ENCODE peak calls at places on chromosomes 5 and 9, in ten cellular contexts. J is HL-60, Q is upper lobe of left lung, E is SK-N-MC, M is transverse colon, I is HCT116, A is breast epithelium, V is spleen, C is GM12892, N is HepG2. S is an unnamed sample.

GRCh38 chr9:81112638-81113037 is 576.7 kb downstream of the TLE1 start:
- DNase-seq in J (no peak), Q (no peak), E (no peak), M (no peak), I (no peak), A (no peak), V (no peak), C (no peak), N (no peak), S (no peak)

GRCh38 chr9:111661802-111662491 is 542 bp downstream of the GNG10 start:
- DNase-seq in J (no peak), Q (no peak), E (no peak), M (peak), I (no peak), A (no peak), V (peak), C (peak), N (no peak), S (peak)

GRCh38 chr9:85987236-85987635 is 46.3 kb downstream of the NAA35 start:
- DNase-seq in J (no peak), Q (no peak), E (no peak), M (no peak), I (no peak), A (no peak), V (no peak), C (no peak), N (no peak), S (no peak)

GRCh38 chr5:87770601-87771121 is 357.9 kb upstream of the CCNH start:
- DNase-seq in J (no peak), Q (no peak), E (no peak), M (no peak), I (no peak), A (no peak), V (peak), C (no peak), N (no peak), S (no peak)

GRCh38 chr9:86586144-86586494 is 231.9 kb upstream of the TUT7 start:
- DNase-seq in J (no peak), Q (no peak), E (no peak), M (no peak), I (no peak), A (no peak), V (no peak), C (no peak), N (no peak), S (no peak)

GRCh38 chr9:98533132-98533531 is 175.6 kb downstream of the GABBR2 start:
- DNase-seq in J (no peak), Q (no peak), E (no peak), M (no peak), I (no peak), A (no peak), V (no peak), C (no peak), N (no peak), S (no peak)

GRCh38 chr9:133188006-133188842 is 20.8 kb downstream of the OBP2B start:
- DNase-seq in J (no peak), Q (no peak), E (no peak), M (peak), I (peak), A (no peak), V (peak), C (no peak), N (peak), S (no peak)

GRCh38 chr5:133888625-133888991 is 79.8 kb downstream of the C5orf15 start:
- DNase-seq in J (no peak), Q (no peak), E (no peak), M (no peak), I (no peak), A (no peak), V (peak), C (no peak), N (no peak), S (no peak)

GRCh38 chr5:97838214-97838613 is 655.2 kb upstream of the RIOK2 start:
- DNase-seq in J (peak), Q (no peak), E (peak), M (no peak), I (peak), A (no peak), V (no peak), C (no peak), N (no peak), S (no peak)

GRCh38 chr5:133760532-133760931 is 148.2 kb upstream of the FSTL4 start:
- DNase-seq in J (no peak), Q (no peak), E (no peak), M (no peak), I (no peak), A (no peak), V (no peak), C (no peak), N (no peak), S (no peak)

GRCh38 chr5:157290981-157291711 is 25.2 kb downstream of the CYFIP2 start:
- DNase-seq in J (no peak), Q (no peak), E (no peak), M (peak), I (no peak), A (no peak), V (no peak), C (no peak), N (peak), S (no peak)

GRCh38 chr5:159884917-159885620 is 31.2 kb upstream of the ADRA1B start:
- DNase-seq in J (no peak), Q (no peak), E (no peak), M (no peak), I (no peak), A (no peak), V (no peak), C (no peak), N (no peak), S (no peak)

GRCh38 chr5:141878186-141878770 is at the start of gene PCDH1:
- DNase-seq in J (no peak), Q (peak), E (no peak), M (peak), I (no peak), A (no peak), V (peak), C (no peak), N (no peak), S (no peak)

GRCh38 chr5:36900279-36900678 is 23.7 kb downstream of the NIPBL start:
- DNase-seq in J (no peak), Q (no peak), E (no peak), M (no peak), I (no peak), A (no peak), V (no peak), C (no peak), N (no peak), S (no peak)

GRCh38 chr5:123182072-123182471 is 93.0 kb downstream of the PRDM6 start:
- DNase-seq in J (no peak), Q (no peak), E (no peak), M (no peak), I (no peak), A (no peak), V (no peak), C (no peak), N (no peak), S (no peak)

GRCh38 chr9:107439991-107440456 is 49.5 kb downstream of the KLF4 start:
- DNase-seq in J (no peak), Q (no peak), E (no peak), M (no peak), I (no peak), A (no peak), V (no peak), C (no peak), N (no peak), S (no peak)

GRCh38 chr5:140106101-140106500 is 7.8 kb upstream of the PURA start:
- DNase-seq in J (no peak), Q (no peak), E (no peak), M (no peak), I (no peak), A (no peak), V (no peak), C (no peak), N (no peak), S (no peak)

GRCh38 chr9:136619742-136620440 is 42.8 kb upstream of the EGFL7 start:
- DNase-seq in J (peak), Q (peak), E (no peak), M (peak), I (no peak), A (no peak), V (peak), C (no peak), N (peak), S (no peak)

GRCh38 chr5:91500758-91501157 is 117.6 kb upstream of the ARRDC3 start:
- DNase-seq in J (no peak), Q (no peak), E (no peak), M (no peak), I (no peak), A (no peak), V (no peak), C (no peak), N (no peak), S (no peak)

GRCh38 chr9:113956901-113957777 is 81.0 kb downstream of the ZNF618 start:
- DNase-seq in J (no peak), Q (no peak), E (no peak), M (no peak), I (no peak), A (no peak), V (no peak), C (no peak), N (no peak), S (no peak)

DNA sequence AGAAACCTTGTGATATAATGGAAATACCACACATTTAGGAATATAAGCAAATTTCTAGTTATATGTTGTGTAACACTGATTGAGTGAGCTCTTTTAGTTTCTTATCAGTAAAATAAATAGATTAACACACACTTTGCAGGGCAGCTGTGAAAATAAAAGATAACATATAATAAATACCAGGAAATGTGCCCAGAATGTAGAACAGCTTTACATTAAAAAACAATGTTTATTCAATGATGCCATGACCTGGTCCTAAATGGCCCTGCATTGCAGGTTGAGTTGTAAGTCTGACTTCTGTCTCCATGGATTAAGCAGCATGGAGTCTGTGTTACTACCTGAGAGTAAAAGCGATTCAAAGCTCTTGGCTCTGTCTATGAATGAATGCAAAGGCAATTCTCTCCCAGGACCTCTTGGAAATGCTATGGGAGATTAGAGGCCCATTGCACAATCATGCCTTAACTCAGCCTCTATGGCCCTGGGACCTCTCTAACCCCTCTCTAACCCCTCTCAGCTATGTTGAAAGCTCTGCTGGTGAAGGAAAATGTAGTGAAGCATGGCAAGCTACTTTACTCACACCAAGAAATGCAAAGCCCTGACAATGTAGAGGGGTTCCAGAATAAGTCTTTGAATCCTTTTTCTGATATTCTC is 296.0 kb upstream of the ACTBL2 start:
- DNase-seq in J (no peak), Q (no peak), E (no peak), M (no peak), I (no peak), A (no peak), V (no peak), C (no peak), N (no peak), S (no peak)
- TF ChIP-seq POLR2AphosphoS5 in J (no peak), Q (no peak), E (no peak), M (no peak), I (no peak), A (no peak), V (no peak), C (no peak), N (no peak), S (no peak)

GRCh38 chr5:119398713-119399492 is 43.1 kb downstream of the TNFAIP8 start:
- DNase-seq in J (no peak), Q (no peak), E (no peak), M (peak), I (no peak), A (no peak), V (no peak), C (no peak), N (peak), S (no peak)
- TF ChIP-seq POLR2AphosphoS5 in J (no peak), Q (peak), E (no peak), M (no peak), I (no peak), A (peak), V (peak), C (peak), N (no peak), S (no peak)

GRCh38 chr5:149545327-149545726 is 5.9 kb downstream of the CSNK1A1 start:
- DNase-seq in J (no peak), Q (no peak), E (no peak), M (no peak), I (no peak), A (no peak), V (no peak), C (no peak), N (no peak), S (no peak)
- TF ChIP-seq POLR2AphosphoS5 in J (peak), Q (no peak), E (no peak), M (no peak), I (no peak), A (peak), V (no peak), C (peak), N (no peak), S (peak)

GRCh38 chr5:128253224-128253623 is 169.7 kb downstream of the SLC12A2 start:
- DNase-seq in J (no peak), Q (no peak), E (no peak), M (no peak), I (no peak), A (no peak), V (no peak), C (no peak), N (no peak), S (no peak)
- TF ChIP-seq POLR2AphosphoS5 in J (no peak), Q (no peak), E (no peak), M (no peak), I (no peak), A (no peak), V (no peak), C (no peak), N (no peak), S (no peak)

GRCh38 chr5:150557507-150557872 is 49.6 kb downstream of the NDST1 start:
- DNase-seq in J (no peak), Q (no peak), E (no peak), M (no peak), I (no peak), A (no peak), V (no peak), C (no peak), N (no peak), S (no peak)

GRCh38 chr5:150556106-150556505 is 48.2 kb downstream of the NDST1 start:
- DNase-seq in J (no peak), Q (no peak), E (no peak), M (no peak), I (no peak), A (no peak), V (no peak), C (no peak), N (no peak), S (no peak)

GRCh38 chr5:150559088-150559487 is 51.2 kb downstream of the NDST1 start:
- DNase-seq in J (no peak), Q (no peak), E (no peak), M (no peak), I (no peak), A (no peak), V (no peak), C (no peak), N (no peak), S (no peak)

GRCh38 chr5:150558088-150558621 is 50.2 kb downstream of the NDST1 start:
- DNase-seq in J (no peak), Q (no peak), E (no peak), M (no peak), I (no peak), A (no peak), V (no peak), C (no peak), N (no peak), S (no peak)

DNA sequence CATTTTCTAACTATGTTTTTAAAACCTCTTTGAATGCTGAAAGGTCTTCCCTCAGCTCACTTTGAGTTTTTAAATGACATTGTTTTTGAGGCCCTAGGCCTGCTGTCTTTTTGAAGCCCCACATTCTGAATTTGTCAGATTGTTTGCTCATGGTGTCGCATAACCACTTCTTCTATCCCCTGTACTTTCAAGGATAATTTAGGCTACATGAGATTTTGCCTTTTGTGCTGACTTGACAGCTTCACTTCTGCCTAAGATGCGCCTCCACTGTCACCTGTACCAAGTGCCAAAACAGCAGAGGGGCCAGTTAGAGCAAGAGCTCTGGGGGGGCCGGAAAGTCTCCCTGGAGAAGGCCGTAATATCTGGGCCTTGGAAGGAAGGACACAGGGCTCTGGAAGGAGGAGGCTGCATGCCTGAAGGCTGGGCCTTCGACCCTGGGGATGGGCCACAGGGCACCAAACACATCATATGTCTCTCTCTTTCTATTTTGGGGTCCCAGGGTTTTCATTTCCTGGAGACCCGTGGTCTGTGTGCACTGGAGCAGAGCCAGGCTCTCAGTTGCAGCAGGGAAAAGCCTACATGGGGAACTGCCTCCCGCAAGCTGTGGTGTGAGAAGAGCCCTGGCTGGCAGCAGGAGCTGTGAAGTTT is 49.1 kb downstream of the NDST1 start:
- DNase-seq in J (no peak), Q (no peak), E (no peak), M (no peak), I (no peak), A (no peak), V (no peak), C (no peak), N (no peak), S (no peak)
- TF ChIP-seq POLR2AphosphoS5 in J (no peak), Q (no peak), E (no peak), M (no peak), I (no peak), A (no peak), V (peak), C (no peak), N (no peak), S (no peak)

S was measured in GM12891.